ENCODE peak calls at places on chromosomes 6 and 20, in eight cellular contexts. T is Caki2, O is IMR-90, Y is NCI-H345, S is NCI-H1417, E is endodermal cell, A is astrocyte, I is Panc1. Z is an unnamed sample.

GRCh38 chr6:89610149-89610642 is 28.4 kb downstream of the LYRM2 start:
- DNase-seq in T (peak; percentile 14), O (peak; percentile 12), Y (peak; percentile 52), S (peak; percentile 35), E (peak; percentile 92), A (no peak), I (peak; percentile 17), Z (no peak)

GRCh38 chr20:25341716-25342680 is 48.6 kb downstream of the ABHD12 start:
- DNase-seq in T (no peak), O (peak; percentile 21), Y (peak; percentile 73), S (peak; percentile 67), E (no peak), A (peak; percentile 62), I (no peak), Z (peak; percentile 65)

GRCh38 chr20:50009521-50010454 is 27.0 kb downstream of the SNAI1 start:
- DNase-seq in T (no peak), O (no peak), Y (no peak), S (no peak), E (peak; percentile 74), A (no peak), I (no peak), Z (no peak)

GRCh38 chr6:7389162-7389450 is 436 bp downstream of the CAGE1 start:
- DNase-seq in T (no peak), O (peak; percentile 71), Y (peak; percentile 17), S (peak; percentile 56), E (no peak), A (no peak), I (no peak), Z (no peak)

GRCh38 chr6:22956029-22956715 is 386.8 kb downstream of the HDGFL1 start:
- DNase-seq in T (no peak), O (no peak), Y (peak; percentile 70), S (no peak), E (no peak), A (no peak), I (no peak), Z (peak; percentile 93)

GRCh38 chr20:44072381-44072780 is 114.6 kb downstream of the JPH2 start:
- DNase-seq in T (no peak), O (no peak), Y (no peak), S (no peak), E (no peak), A (no peak), I (no peak), Z (no peak)

GRCh38 chr6:14596410-14596809 is 478.8 kb downstream of the CD83 start:
- DNase-seq in T (no peak), O (peak; percentile 84), Y (no peak), S (no peak), E (peak; percentile 59), A (peak; percentile 88), I (no peak), Z (no peak)

GRCh38 chr20:10370091-10370887 is 63.7 kb downstream of the MKKS start:
- DNase-seq in T (no peak), O (peak; percentile 47), Y (no peak), S (no peak), E (no peak), A (peak; percentile 76), I (no peak), Z (no peak)

GRCh38 chr6:126033696-126034095 is 47.4 kb downstream of the TRMT11 start:
- DNase-seq in T (peak; percentile 46), O (peak; percentile 91), Y (peak; percentile 2), S (peak; percentile 5), E (peak; percentile 65), A (peak; percentile 90), I (no peak), Z (peak; percentile 3)

GRCh38 chr20:51529027-51529749 is 13.3 kb downstream of the NFATC2 start:
- DNase-seq in T (no peak), O (peak; percentile 74), Y (no peak), S (no peak), E (no peak), A (peak; percentile 48), I (no peak), Z (no peak)

GRCh38 chr20:60895363-60896079 is 356.5 kb upstream of the CDH4 start:
- DNase-seq in T (no peak), O (no peak), Y (no peak), S (no peak), E (no peak), A (no peak), I (no peak), Z (no peak)

GRCh38 chr6:13846841-13847240 is 32.5 kb upstream of the MCUR1 start:
- DNase-seq in T (no peak), O (no peak), Y (no peak), S (no peak), E (peak; percentile 83), A (no peak), I (no peak), Z (no peak)

GRCh38 chr6:16600701-16601100 is 160.6 kb downstream of the ATXN1 start:
- DNase-seq in T (no peak), O (no peak), Y (no peak), S (no peak), E (no peak), A (no peak), I (no peak), Z (no peak)

GRCh38 chr6:71309666-71310065 is 21.1 kb downstream of the OGFRL1 start:
- DNase-seq in T (no peak), O (no peak), Y (no peak), S (no peak), E (no peak), A (no peak), I (no peak), Z (no peak)

GRCh38 chr6:144362042-144363018 is 77.2 kb downstream of the UTRN start:
- DNase-seq in T (peak; percentile 65), O (no peak), Y (no peak), S (no peak), E (no peak), A (peak; percentile 31), I (no peak), Z (no peak)

GRCh38 chr6:85402071-85402470 is 47.8 kb upstream of the NT5E start:
- DNase-seq in T (no peak), O (no peak), Y (no peak), S (no peak), E (no peak), A (no peak), I (no peak), Z (no peak)

GRCh38 chr20:37669062-37669772 is 24.6 kb upstream of the CTNNBL1 start:
- DNase-seq in T (no peak), O (no peak), Y (no peak), S (no peak), E (peak; percentile 70), A (no peak), I (no peak), Z (no peak)

GRCh38 chr20:53949319-53949839 is 121.0 kb downstream of the BCAS1 start:
- DNase-seq in T (no peak), O (peak; percentile 94), Y (no peak), S (no peak), E (no peak), A (peak; percentile 98), I (no peak), Z (no peak)

GRCh38 chr20:64247312-64247627 is 8.3 kb upstream of the PCMTD2 start:
- DNase-seq in T (no peak), O (no peak), Y (no peak), S (no peak), E (peak; percentile 36), A (no peak), I (no peak), Z (no peak)

GRCh38 chr6:90940812-90941481 is 354.1 kb upstream of the MAP3K7 start:
- DNase-seq in T (peak; percentile 55), O (peak; percentile 66), Y (peak; percentile 74), S (peak; percentile 54), E (no peak), A (peak; percentile 45), I (peak; percentile 36), Z (peak; percentile 18)

GRCh38 chr6:162710438-162710837 is 17.1 kb downstream of the PRKN start:
- DNase-seq in T (no peak), O (no peak), Y (no peak), S (no peak), E (no peak), A (no peak), I (no peak), Z (no peak)

GRCh38 chr6:41222513-41222912 is 5.6 kb upstream of the TREML4 start:
- DNase-seq in T (no peak), O (no peak), Y (no peak), S (no peak), E (no peak), A (no peak), I (no peak), Z (no peak)

GRCh38 chr20:37897008-37897548 is 5.8 kb upstream of the VSTM2L start:
- DNase-seq in T (no peak), O (no peak), Y (no peak), S (peak; percentile 13), E (peak; percentile 85), A (no peak), I (no peak), Z (no peak)

GRCh38 chr6:149107973-149108372 is 209.5 kb upstream of the TAB2 start:
- DNase-seq in T (no peak), O (no peak), Y (no peak), S (no peak), E (no peak), A (no peak), I (no peak), Z (no peak)

GRCh38 chr20:50470249-50470858 is 39.8 kb upstream of the PTPN1 start:
- DNase-seq in T (peak; percentile 52), O (no peak), Y (no peak), S (no peak), E (no peak), A (no peak), I (no peak), Z (no peak)

GRCh38 chr20:3720626-3721025 is 8.2 kb upstream of the SIGLEC1 start:
- DNase-seq in T (no peak), O (no peak), Y (no peak), S (no peak), E (no peak), A (no peak), I (no peak), Z (no peak)

GRCh38 chr20:34037767-34038166 is 44.1 kb downstream of the RALY start:
- DNase-seq in T (no peak), O (peak; percentile 77), Y (no peak), S (no peak), E (no peak), A (no peak), I (no peak), Z (no peak)

GRCh38 chr20:38725458-38725958 is 1.2 kb downstream of the SLC32A1 start:
- DNase-seq in T (no peak), O (no peak), Y (no peak), S (no peak), E (no peak), A (no peak), I (no peak), Z (no peak)

GRCh38 chr6:51432481-51432880 is 613.8 kb downstream of the TFAP2B start:
- DNase-seq in T (no peak), O (no peak), Y (no peak), S (no peak), E (no peak), A (no peak), I (no peak), Z (no peak)

GRCh38 chr20:51029963-51030930 is 7.3 kb upstream of the KCNG1 start:
- DNase-seq in T (no peak), O (no peak), Y (no peak), S (no peak), E (no peak), A (no peak), I (no peak), Z (no peak)

GRCh38 chr6:31677955-31678354 is 2.9 kb downstream of the LY6G5C start:
- DNase-seq in T (no peak), O (no peak), Y (no peak), S (no peak), E (no peak), A (no peak), I (no peak), Z (no peak)

GRCh38 chr20:2022163-2022562 is 28.3 kb upstream of the PDYN start:
- DNase-seq in T (no peak), O (no peak), Y (peak; percentile 13), S (no peak), E (no peak), A (no peak), I (no peak), Z (no peak)

GRCh38 chr6:42045538-42046460 is 4.5 kb upstream of the TAF8 start:
- DNase-seq in T (peak; percentile 79), O (peak; percentile 73), Y (peak; percentile 88), S (peak; percentile 78), E (peak; percentile 87), A (peak; percentile 61), I (no peak), Z (peak; percentile 96)

GRCh38 chr20:2652724-2653510 is 485 bp downstream of the NOP56 start:
- DNase-seq in T (no peak), O (no peak), Y (peak; percentile 68), S (peak; percentile 71), E (no peak), A (no peak), I (no peak), Z (peak; percentile 36)

Z was measured in DMS79 treated with DMSO at 0.1 percent for 48 hours.